ENCODE peak calls at places on chromosomes 13 and 19, in ten cellular contexts. C, I, H, F, A, G, L, V, X and D are unnamed samples.

GRCh38 chr13:97125810-97126738 is 96.1 kb upstream of the MBNL2 start:
- DNase-seq in G (peak), A (peak), H (peak), C (peak), X (no peak), V (no peak), F (peak), L (no peak), I (no peak), D (no peak)

GRCh38 chr13:112859817-112860190 is 109.2 kb upstream of the MCF2L start:
- DNase-seq in F (no peak), V (no peak), G (no peak), A (no peak), C (no peak), X (no peak), H (peak), L (no peak), I (no peak), D (no peak)

GRCh38 chr13:37934339-37935191 is 65.0 kb upstream of the TRPC4 start:
- DNase-seq in L (no peak), A (no peak), F (no peak), X (no peak), G (no peak), I (no peak), V (peak), C (no peak), H (no peak), D (no peak)

GRCh38 chr13:67366533-67366932 is 136.4 kb upstream of the PCDH9 start:
- DNase-seq in A (no peak), X (no peak), F (no peak), L (no peak), V (no peak), I (no peak), G (no peak), H (peak), C (no peak), D (no peak)

GRCh38 chr19:39568604-39569003 is 28.6 kb upstream of the EID2 start:
- DNase-seq in I (no peak), G (no peak), X (no peak), A (no peak), C (no peak), F (no peak), V (no peak), L (no peak), H (peak), D (no peak)

GRCh38 chr13:50200988-50201387 is 185.7 kb downstream of the KCNRG start:
- DNase-seq in H (peak), X (no peak), C (no peak), G (no peak), V (no peak), F (no peak), A (no peak), I (no peak), L (no peak), D (no peak)

GRCh38 chr19:2618611-2619010 is 83.9 kb downstream of the GNG7 start:
- DNase-seq in A (no peak), G (peak), X (no peak), F (peak), H (peak), V (peak), I (no peak), C (no peak), L (peak), D (peak)

GRCh38 chr19:2274937-2275535 is 6.9 kb downstream of the PEAK3 start:
- DNase-seq in H (peak), I (no peak), F (peak), L (peak), G (peak), X (peak), C (peak), V (peak), A (peak), D (no peak)

GRCh38 chr19:56314584-56315075 is at the start of gene ZSCAN5A:
- DNase-seq in C (peak), G (peak), V (peak), F (peak), I (peak), L (peak), A (peak), X (peak), H (peak), D (peak)

GRCh38 chr13:48493076-48493765 is 39.7 kb downstream of the RCBTB2 start:
- DNase-seq in C (no peak), F (no peak), A (no peak), H (peak), L (no peak), X (no peak), V (no peak), I (no peak), G (no peak), D (no peak)

GRCh38 chr19:570315-570714 is 2.1 kb upstream of the BSG start:
- DNase-seq in H (no peak), A (no peak), V (no peak), F (no peak), I (no peak), C (no peak), L (no peak), X (no peak), G (peak), D (no peak)

GRCh38 chr19:7742575-7742974 is 4.8 kb downstream of the CD209 start:
- DNase-seq in F (no peak), L (no peak), A (no peak), X (no peak), I (no peak), C (no peak), V (no peak), H (no peak), G (no peak), D (no peak)

GRCh38 chr13:51520524-51520923 is 63.7 kb upstream of the WDFY2 start:
- DNase-seq in G (no peak), V (no peak), C (no peak), X (peak), I (no peak), A (no peak), F (no peak), H (peak), L (no peak), D (no peak)

GRCh38 chr19:29525901-29526729 is at the start of gene VSTM2B:
- DNase-seq in F (no peak), G (no peak), I (no peak), A (no peak), X (no peak), C (no peak), V (no peak), H (no peak), L (no peak), D (no peak)

GRCh38 chr19:38848299-38849146 is 1.3 kb downstream of the HNRNPL start:
- DNase-seq in V (no peak), G (no peak), L (no peak), X (no peak), C (no peak), A (no peak), F (no peak), H (no peak), I (no peak), D (no peak)

GRCh38 chr19:54329476-54330165 is 9.3 kb downstream of the LILRA4 start:
- DNase-seq in C (no peak), G (no peak), F (no peak), H (no peak), A (no peak), X (no peak), V (no peak), I (no peak), L (no peak), D (no peak)

GRCh38 chr13:50994651-50995050 is 85.1 kb downstream of the RNASEH2B start:
- DNase-seq in A (peak), X (no peak), V (no peak), L (no peak), C (no peak), F (no peak), G (no peak), H (no peak), I (no peak), D (no peak)

GRCh38 chr19:58154679-58155648 is 4.4 kb upstream of the ZNF329 start:
- DNase-seq in V (peak), C (peak), A (peak), I (peak), X (peak), G (peak), H (peak), L (peak), F (peak), D (peak)

GRCh38 chr19:3479177-3479818 is 1.0 kb downstream of the SMIM24 start:
- DNase-seq in I (no peak), A (no peak), C (no peak), L (no peak), F (no peak), G (no peak), X (no peak), V (no peak), H (no peak), D (no peak)

GRCh38 chr13:110644892-110645521 is 29.7 kb downstream of the NAXD start:
- DNase-seq in F (peak), L (peak), C (no peak), H (peak), X (peak), G (peak), A (peak), V (peak), I (no peak), D (peak)

GRCh38 chr19:10353793-10354391 is 14.5 kb upstream of the ICAM3 start:
- DNase-seq in F (no peak), L (no peak), V (peak), G (peak), C (no peak), A (peak), X (no peak), H (peak), I (peak), D (peak)

GRCh38 chr13:25633108-25633507 is 261.3 kb downstream of the ATP8A2 start:
- DNase-seq in A (no peak), L (no peak), G (no peak), F (no peak), C (no peak), H (no peak), X (no peak), I (no peak), V (no peak), D (no peak)

GRCh38 chr13:28047784-28048388 is 52.5 kb downstream of the FLT3 start:
- DNase-seq in L (no peak), G (no peak), A (no peak), C (no peak), V (no peak), I (no peak), H (no peak), X (no peak), F (no peak), D (no peak)
- H3K4me3 ChIP-seq in L (no peak), G (no peak), A (no peak), C (no peak), V (no peak), I (no peak), H (no peak), X (no peak), F (no peak), D (no peak)

GRCh38 chr13:33015275-33015674 is 948 bp upstream of the KL start:
- DNase-seq in X (no peak), H (peak), V (no peak), I (no peak), F (no peak), G (no peak), L (no peak), C (peak), A (no peak), D (no peak)
- H3K4me3 ChIP-seq in X (no peak), H (no peak), V (no peak), I (no peak), F (peak), G (peak), L (no peak), C (no peak), A (peak), D (no peak)

DNA sequence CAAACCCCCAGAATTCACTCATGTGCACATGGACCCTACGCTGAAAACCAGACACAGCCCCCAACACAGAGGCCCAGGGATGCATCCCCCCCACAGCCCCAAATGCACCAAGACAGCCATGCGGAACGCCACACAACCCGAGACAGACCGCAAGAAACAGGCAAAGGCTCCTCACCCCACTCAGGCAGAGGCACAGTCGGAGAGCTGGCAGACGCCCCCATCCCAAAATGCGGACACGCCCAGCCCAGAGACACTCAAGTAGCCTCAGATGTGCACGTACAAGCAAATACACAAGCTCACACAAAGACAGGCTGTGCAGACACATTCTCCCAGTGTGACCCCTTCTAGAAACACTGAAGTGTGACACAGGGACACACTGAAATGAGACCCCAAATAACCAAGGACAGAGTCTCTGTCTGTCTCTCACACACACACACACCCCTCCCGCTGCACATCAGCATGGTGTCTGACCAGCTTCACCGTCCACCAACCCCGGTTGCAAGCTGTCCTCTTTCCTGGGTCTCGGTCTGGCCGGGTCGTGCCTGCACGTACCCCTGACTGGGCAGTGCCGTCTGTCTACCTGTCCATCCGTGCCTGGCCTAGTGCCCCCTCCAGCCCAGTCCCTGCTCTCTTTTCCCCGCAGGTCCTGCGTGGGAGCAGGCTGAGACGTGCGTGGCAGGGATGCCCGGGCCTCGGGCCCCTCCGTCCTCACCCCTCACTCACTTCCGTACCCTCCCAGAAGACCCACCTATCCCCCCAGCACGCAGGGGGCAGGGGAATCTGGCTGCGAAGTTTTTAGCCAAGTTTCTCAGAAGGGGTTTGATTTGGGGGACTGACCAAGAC is 16.1 kb downstream of the ERFL start:
- DNase-seq in I (no peak), X (no peak), C (no peak), V (no peak), H (no peak), G (no peak), L (no peak), A (no peak), F (no peak), D (no peak)
- H3K4me3 ChIP-seq in I (no peak), X (no peak), C (no peak), V (no peak), H (no peak), G (no peak), L (no peak), A (no peak), F (no peak), D (no peak)

GRCh38 chr13:83877901-83878300 is 4.4 kb downstream of the SLITRK1 start:
- DNase-seq in H (no peak), X (no peak), I (no peak), C (no peak), L (no peak), F (no peak), G (no peak), V (no peak), A (no peak), D (no peak)
- H3K4me3 ChIP-seq in H (no peak), X (peak), I (no peak), C (no peak), L (no peak), F (no peak), G (no peak), V (no peak), A (no peak), D (no peak)

GRCh38 chr19:46478356-46478986 is 7.1 kb upstream of the PNMA8A start:
- DNase-seq in V (no peak), C (no peak), L (no peak), A (no peak), F (no peak), X (peak), I (no peak), H (peak), G (no peak), D (peak)
- H3K4me3 ChIP-seq in V (no peak), C (no peak), L (no peak), A (no peak), F (no peak), X (no peak), I (no peak), H (no peak), G (no peak), D (no peak)

DNA sequence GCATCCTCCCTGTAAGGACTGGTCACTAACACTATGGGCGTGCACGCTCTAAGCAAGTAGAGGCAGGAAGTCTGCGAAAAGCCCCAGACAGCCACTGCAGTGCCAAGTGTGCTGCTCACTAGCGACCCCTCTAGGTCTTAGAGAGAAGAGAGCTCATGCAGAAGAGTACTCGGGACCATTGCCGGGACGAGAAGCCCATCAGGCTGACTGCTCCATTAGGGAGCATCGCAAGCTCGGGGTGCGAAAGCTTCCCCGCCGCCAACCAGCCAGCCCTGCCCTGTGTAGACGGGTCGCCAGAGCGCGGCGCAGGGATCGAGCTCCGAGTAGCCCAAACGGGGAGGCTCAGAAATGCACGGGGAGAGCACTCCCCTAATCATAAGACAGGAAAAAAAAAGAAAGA is 16.6 kb downstream of the POU4F1 start:
- DNase-seq in I (no peak), H (no peak), F (no peak), V (no peak), A (no peak), L (no peak), C (no peak), G (no peak), X (no peak), D (no peak)
- H3K4me3 ChIP-seq in I (no peak), H (no peak), F (no peak), V (no peak), A (no peak), L (no peak), C (no peak), G (no peak), X (no peak), D (no peak)

DNA sequence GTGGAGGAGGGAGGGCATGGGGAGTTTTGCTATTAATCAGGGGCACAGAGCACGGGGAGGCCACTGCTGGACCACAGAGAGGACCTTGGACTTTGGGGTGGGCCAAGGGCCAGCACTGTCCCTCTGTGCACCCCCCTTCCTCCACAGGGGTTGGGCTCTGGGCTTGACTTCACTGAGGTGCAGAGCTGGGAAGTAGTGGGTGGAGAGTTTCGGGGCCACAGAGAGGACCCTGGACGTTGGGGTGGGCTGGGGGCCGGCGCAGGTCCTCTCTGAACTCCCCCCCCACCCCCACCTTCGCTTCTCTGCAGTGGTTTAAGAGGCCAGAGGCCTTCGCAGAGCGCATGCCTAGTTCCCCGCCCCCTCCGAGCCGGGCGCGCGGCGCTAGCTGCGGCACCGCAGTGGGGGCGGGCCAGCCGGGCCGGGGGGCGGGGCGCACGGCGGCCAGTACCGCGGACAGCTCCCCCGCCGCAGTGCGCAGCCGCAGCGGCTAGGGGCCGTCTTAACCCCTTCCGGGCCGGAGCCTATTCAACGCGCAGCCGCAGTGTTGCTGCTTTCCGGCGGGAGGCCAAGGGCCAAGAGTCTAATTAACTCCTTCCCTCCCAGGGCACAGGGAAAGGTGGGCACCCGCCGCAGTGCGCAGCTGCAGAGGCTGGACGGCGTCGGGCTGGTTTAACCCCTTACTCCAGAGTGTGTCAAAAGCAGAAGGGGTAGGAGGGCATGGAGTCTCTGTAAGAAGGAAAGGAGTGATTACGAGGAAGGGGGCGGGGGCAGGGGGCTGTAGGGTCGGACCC is 3.7 kb downstream of the KCNC3 start:
- DNase-seq in X (peak), G (peak), F (peak), I (no peak), A (no peak), H (peak), C (peak), L (peak), V (peak), D (peak)
- H3K4me3 ChIP-seq in X (peak), G (peak), F (peak), I (no peak), A (no peak), H (no peak), C (no peak), L (no peak), V (no peak), D (no peak)

GRCh38 chr13:23323946-23324709 is 109.4 kb downstream of the SACS start:
- DNase-seq in V (no peak), A (no peak), I (no peak), L (no peak), F (no peak), G (no peak), C (no peak), X (peak), H (peak), D (no peak)

GRCh38 chr13:23320926-23321533 is 112.5 kb downstream of the SACS start:
- DNase-seq in F (no peak), A (no peak), H (no peak), L (no peak), I (no peak), G (no peak), X (no peak), C (no peak), V (no peak), D (no peak)

GRCh38 chr13:23325191-23325590 is 108.3 kb downstream of the SACS start:
- DNase-seq in G (no peak), L (no peak), C (no peak), A (no peak), I (no peak), X (no peak), H (no peak), V (no peak), F (no peak), D (no peak)

GRCh38 chr13:23321534-23322241 is 111.8 kb downstream of the SACS start:
- DNase-seq in G (peak), X (peak), H (peak), L (no peak), F (peak), I (no peak), C (peak), A (peak), V (no peak), D (peak)

DNA sequence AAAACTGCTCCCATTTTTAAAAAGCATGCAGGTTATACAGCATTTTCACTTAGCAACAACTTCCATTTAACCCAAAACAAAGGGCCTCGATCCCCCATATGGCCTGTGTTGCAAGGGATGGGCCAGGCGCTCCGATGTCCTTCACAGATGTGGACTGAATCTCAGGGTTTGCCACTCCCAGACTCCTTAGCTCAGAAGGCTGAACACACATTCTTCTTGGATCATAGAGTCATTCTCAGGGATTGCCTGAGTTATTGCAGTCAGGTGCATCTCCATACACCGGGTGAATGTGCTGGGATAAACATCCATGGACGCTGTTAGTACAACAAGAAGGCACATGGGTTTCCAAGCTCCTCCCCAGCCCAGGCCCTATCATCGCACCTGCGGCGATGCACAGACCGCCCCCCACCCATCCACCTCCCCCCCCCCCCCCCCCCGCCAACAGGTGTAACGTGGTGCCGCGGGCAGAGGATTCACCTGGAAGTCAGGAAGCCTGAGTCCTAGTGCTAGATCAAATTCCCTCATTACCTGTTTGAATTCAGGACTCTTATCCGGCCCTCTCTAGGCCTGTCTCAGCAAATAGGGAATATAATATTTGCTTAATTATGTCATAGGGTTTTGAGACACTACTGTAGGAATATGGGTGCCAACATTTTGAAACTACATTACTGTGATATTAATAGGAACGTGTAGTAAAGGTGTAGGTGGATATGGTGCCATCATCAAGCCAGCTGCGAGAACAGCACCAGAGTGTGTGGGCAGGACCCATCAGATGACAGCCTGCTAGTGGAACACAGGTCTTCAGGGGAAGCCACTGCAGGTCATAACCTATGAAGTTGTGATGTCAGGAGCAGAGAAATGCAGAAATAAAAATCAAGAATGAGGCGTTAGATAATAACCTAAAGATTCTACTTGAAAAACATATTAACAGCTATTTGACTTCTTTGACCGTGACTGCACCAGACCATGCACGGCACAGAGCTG is 110.9 kb downstream of the SACS start:
- DNase-seq in X (no peak), G (no peak), C (no peak), A (no peak), H (no peak), V (no peak), I (no peak), L (no peak), F (no peak), D (no peak)
- H3K4me3 ChIP-seq in X (no peak), G (no peak), C (no peak), A (no peak), H (no peak), V (no peak), I (no peak), L (no peak), F (no peak), D (no peak)